ENCODE peak calls at places on chromosomes 3 and 15, in four cellular contexts. R is uterus; D is mesendoderm; B is activated CD4-positive, alpha-beta T cell treated with anti-CD3 and anti-CD28 coated beads, Interleukin-2, amount 50 U/mL, for 1 hour. X is an unnamed sample.

GRCh38 chr15:80999623-81000036 is 1.1 kb upstream of the TLNRD1 start:
- DNase-seq in R (no peak), D (no peak), B (peak), X (no peak)

GRCh38 chr15:91200101-91200754 is 100.2 kb downstream of the SV2B start:
- DNase-seq in R (no peak), D (no peak), B (no peak), X (no peak)

GRCh38 chr3:44120721-44121582 is 120.7 kb upstream of the TOPAZ1 start:
- DNase-seq in R (no peak), D (no peak), B (no peak), X (peak)

GRCh38 chr15:47466357-47466756 is 250.9 kb upstream of the SEMA6D start:
- DNase-seq in R (no peak), D (no peak), B (no peak), X (no peak)

GRCh38 chr3:57778499-57778898 is 22.4 kb downstream of the SLMAP start:
- DNase-seq in R (no peak), D (no peak), B (no peak), X (no peak)

GRCh38 chr3:47019201-47019600 is 39.7 kb downstream of the NBEAL2 start:
- DNase-seq in R (no peak), D (no peak), B (no peak), X (no peak)

GRCh38 chr15:76173317-76173834 is 113.6 kb downstream of the TMEM266 start:
- DNase-seq in R (no peak), D (no peak), B (no peak), X (no peak)

GRCh38 chr3:171284308-171285075 is 175.7 kb downstream of the TNIK start:
- DNase-seq in R (peak), D (peak), B (no peak), X (no peak)

GRCh38 chr3:156635973-156636372 is 38.4 kb upstream of the TIPARP start:
- DNase-seq in R (no peak), D (no peak), B (no peak), X (no peak)

GRCh38 chr3:30516238-30516637 is 90.2 kb upstream of the TGFBR2 start:
- DNase-seq in R (no peak), D (no peak), B (no peak), X (no peak)

X was measured in left ventricle myocardium inferior.